ENCODE peak calls at places on chromosomes 13 and 19, in six cellular contexts. A is astrocyte of the spinal cord, K is Caco-2, R is NCI-H226, Q is lower leg skin, P is RWPE1. C is an unnamed sample.
A peak's percentile ranks its signal among the peaks of the same experiment; 100 is the strongest.

GRCh38 chr13:91133941-91134772 is 213.3 kb upstream of the MIR17HG start:
- DNase-seq in A (peak; percentile 75), K (peak; percentile 69), R (peak; percentile 18), Q (peak; percentile 25), P (peak; percentile 48), C (peak; percentile 14)

GRCh38 chr13:44365008-44365407 is 8.6 kb upstream of the SERP2 start:
- DNase-seq in A (peak; percentile 47), K (no peak), R (no peak), Q (no peak), P (peak; percentile 28), C (no peak)

GRCh38 chr13:98155475-98156111 is 12.7 kb downstream of the FARP1 start:
- DNase-seq in A (peak; percentile 67), K (no peak), R (peak; percentile 33), Q (no peak), P (no peak), C (no peak)

GRCh38 chr13:36858285-36858684 is 39.3 kb downstream of the RFXAP start:
- DNase-seq in A (peak; percentile 66), K (no peak), R (peak; percentile 2), Q (no peak), P (peak; percentile 21), C (no peak)

GRCh38 chr13:97502192-97502591 is 68.2 kb downstream of the RAP2A start:
- DNase-seq in A (no peak), K (no peak), R (no peak), Q (no peak), P (no peak), C (no peak)

GRCh38 chr19:2332341-2333026 is 4.0 kb downstream of the SPPL2B start:
- DNase-seq in A (no peak), K (no peak), R (no peak), Q (no peak), P (no peak), C (no peak)

GRCh38 chr19:42217522-42218442 is at the start of gene DEDD2:
- DNase-seq in A (peak; percentile 96), K (peak; percentile 98), R (peak; percentile 87), Q (peak; percentile 97), P (peak; percentile 93), C (peak; percentile 99)

GRCh38 chr13:51697181-51697580 is 106.8 kb downstream of the DHRS12 start:
- DNase-seq in A (no peak), K (no peak), R (no peak), Q (no peak), P (no peak), C (no peak)

GRCh38 chr13:99656843-99657506 is 155.7 kb downstream of the TM9SF2 start:
- DNase-seq in A (peak; percentile 16), K (no peak), R (no peak), Q (no peak), P (no peak), C (no peak)

GRCh38 chr19:47158367-47158791 is 27.7 kb downstream of the SAE1 start:
- DNase-seq in A (no peak), K (no peak), R (no peak), Q (no peak), P (no peak), C (no peak)

GRCh38 chr13:42553098-42554046 is 20.6 kb upstream of the TNFSF11 start:
- DNase-seq in A (peak; percentile 92), K (no peak), R (no peak), Q (no peak), P (peak; percentile 14), C (no peak)

GRCh38 chr13:100461309-100462035 is 127.1 kb downstream of the GGACT start:
- DNase-seq in A (no peak), K (no peak), R (no peak), Q (no peak), P (no peak), C (no peak)

GRCh38 chr19:39297931-39298634 is 1.9 kb downstream of the IFNL1 start:
- DNase-seq in A (no peak), K (no peak), R (no peak), Q (no peak), P (no peak), C (no peak)

GRCh38 chr19:33767898-33768413 is 28.7 kb upstream of the KCTD15 start:
- DNase-seq in A (peak; percentile 16), K (peak; percentile 66), R (no peak), Q (no peak), P (no peak), C (peak; percentile 49)

GRCh38 chr19:22945560-22945959 is 57.4 kb downstream of the ZNF728 start:
- DNase-seq in A (peak; percentile 16), K (no peak), R (no peak), Q (no peak), P (no peak), C (no peak)

GRCh38 chr13:73914119-73914518 is 220.1 kb downstream of the KLF12 start:
- DNase-seq in A (peak; percentile 13), K (no peak), R (no peak), Q (no peak), P (no peak), C (no peak)

GRCh38 chr13:45082964-45083363 is 37.3 kb upstream of the GTF2F2 start:
- DNase-seq in A (peak; percentile 32), K (no peak), R (peak; percentile 14), Q (no peak), P (peak; percentile 30), C (no peak)

GRCh38 chr19:38273499-38273898 is 9.1 kb downstream of the SPINT2 start:
- DNase-seq in A (no peak), K (peak; percentile 84), R (no peak), Q (no peak), P (no peak), C (no peak)

GRCh38 chr19:30333291-30334065 is 38.7 kb upstream of the ZNF536 start:
- DNase-seq in A (no peak), K (no peak), R (no peak), Q (no peak), P (no peak), C (no peak)

GRCh38 chr19:4075373-4075772 is 8.7 kb upstream of the ZBTB7A start:
- DNase-seq in A (no peak), K (no peak), R (no peak), Q (no peak), P (no peak), C (no peak)